ENCODE peak calls at places on chromosomes 1 and 21, in four cellular contexts. H is HCT116, Q is HepG2, S is K562. B is an unnamed sample.
A peak's percentile ranks its signal among the peaks of the same experiment; 100 is the strongest.

GRCh38 chr21:45376459-45377324 is 28.3 kb upstream of the COL18A1 start:
- DNase-seq in H (no peak), Q (no peak), S (no peak), B (no peak)

GRCh38 chr1:1430114-1430982 is 5.1 kb upstream of the VWA1 start:
- DNase-seq in H (no peak), Q (peak; percentile 53), S (no peak), B (no peak)

GRCh38 chr1:51998701-51999100 is 8.2 kb upstream of the RAB3B start:
- DNase-seq in H (no peak), Q (no peak), S (no peak), B (no peak)

GRCh38 chr1:204359131-204359473 is 627 bp downstream of the PLEKHA6 start:
- DNase-seq in H (no peak), Q (no peak), S (no peak), B (no peak)

GRCh38 chr21:42654179-42654912 is 925 bp downstream of the PDE9A start:
- DNase-seq in H (no peak), Q (peak; percentile 30), S (no peak), B (peak; percentile 62)

GRCh38 chr21:25313891-25314646 is 293.2 kb downstream of the MRPL39 start:
- DNase-seq in H (no peak), Q (no peak), S (no peak), B (no peak)

GRCh38 chr1:197268012-197268411 is at the start of gene CRB1:
- DNase-seq in H (no peak), Q (no peak), S (no peak), B (no peak)

GRCh38 chr21:31340499-31340898 is 3.6 kb downstream of the TIAM1 start:
- DNase-seq in H (no peak), Q (no peak), S (no peak), B (no peak)

GRCh38 chr1:223038288-223039006 is 104.6 kb downstream of the TLR5 start:
- DNase-seq in H (no peak), Q (no peak), S (no peak), B (no peak)

GRCh38 chr1:168135982-168136708 is 585 bp downstream of the GPR161 start:
- DNase-seq in H (no peak), Q (no peak), S (peak; percentile 39), B (peak; percentile 72)

GRCh38 chr1:168137515-168137821 is 738 bp upstream of the GPR161 start:
- DNase-seq in H (no peak), Q (no peak), S (no peak), B (no peak)

GRCh38 chr1:168134132-168135041 is 2.3 kb downstream of the GPR161 start:
- DNase-seq in H (no peak), Q (no peak), S (no peak), B (no peak)

GRCh38 chr1:168136709-168137514 is at the start of gene GPR161:
- DNase-seq in H (no peak), Q (no peak), S (peak; percentile 57), B (no peak)

GRCh38 chr1:168135116-168135981 is 1.4 kb downstream of the GPR161 start:
- DNase-seq in H (no peak), Q (no peak), S (peak; percentile 39), B (peak; percentile 57)
- TF ChIP-seq YY1 in H (no peak), Q (no peak), S (no peak), B (no peak)

GRCh38 chr1:24058671-24059455 is 53.1 kb downstream of the MYOM3 start:
- DNase-seq in H (no peak), Q (no peak), S (no peak), B (no peak)
- TF ChIP-seq FOSL1 in H (no peak), Q (no peak), S (no peak), B (no peak)

DNA sequence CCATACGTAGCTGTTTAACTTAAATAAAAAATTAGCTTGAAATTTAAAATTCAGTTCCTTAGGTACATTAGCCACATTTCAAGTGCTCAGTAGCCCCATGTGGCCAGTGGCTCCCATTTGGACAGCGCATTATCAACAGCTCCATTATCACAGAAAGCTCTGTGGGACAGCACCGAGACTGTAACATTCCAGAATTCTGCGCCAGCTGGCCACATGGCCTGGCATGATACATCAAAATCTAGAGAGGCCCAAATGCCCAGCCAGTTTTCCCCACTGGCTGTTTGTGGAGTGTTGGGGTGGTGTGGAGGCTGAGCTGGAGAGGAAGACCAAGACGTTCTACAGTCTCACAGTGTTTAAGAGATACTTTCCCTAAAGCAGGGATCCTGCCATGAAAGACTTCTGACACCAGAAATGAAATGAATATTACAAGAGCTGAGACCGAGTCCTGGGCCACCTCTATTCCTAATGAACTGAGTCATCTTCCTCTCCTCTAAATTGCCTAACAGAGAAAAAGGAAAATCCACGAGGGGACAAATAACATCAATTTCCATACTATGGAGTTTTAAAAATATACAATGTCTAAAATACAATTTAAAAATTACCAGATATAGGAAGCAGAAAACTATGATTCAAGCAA is 27.3 kb upstream of the ACTA1 start:
- DNase-seq in H (no peak), Q (no peak), S (no peak), B (no peak)
- TF ChIP-seq YY1 in H (no peak), Q (no peak), S (no peak), B (no peak)

DNA sequence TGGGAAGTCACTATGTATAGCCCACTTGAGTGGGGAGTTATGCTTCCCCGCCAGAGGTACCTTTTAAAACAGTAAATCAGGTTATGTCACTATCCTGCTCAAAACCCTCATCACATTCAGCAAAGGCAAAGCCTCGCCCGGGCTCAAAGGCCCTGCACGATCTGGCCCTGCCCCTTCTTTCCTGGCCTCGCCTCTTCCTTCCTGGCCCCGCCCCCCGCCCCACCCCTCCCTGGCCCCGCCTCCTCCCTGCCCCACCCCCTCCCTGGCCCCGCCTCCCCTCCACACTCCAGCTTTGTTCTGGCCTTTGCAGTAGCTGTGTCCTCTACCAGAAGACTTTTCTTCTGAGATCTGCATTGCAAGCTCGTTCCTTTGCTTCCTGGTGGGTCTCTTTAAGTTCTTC is 6.6 kb downstream of the LDLRAD2 start:
- DNase-seq in H (peak; percentile 12), Q (peak; percentile 48), S (peak; percentile 82), B (no peak)
- TF ChIP-seq FOSL1 in H (no peak), Q (no peak), S (no peak), B (no peak)

DNA sequence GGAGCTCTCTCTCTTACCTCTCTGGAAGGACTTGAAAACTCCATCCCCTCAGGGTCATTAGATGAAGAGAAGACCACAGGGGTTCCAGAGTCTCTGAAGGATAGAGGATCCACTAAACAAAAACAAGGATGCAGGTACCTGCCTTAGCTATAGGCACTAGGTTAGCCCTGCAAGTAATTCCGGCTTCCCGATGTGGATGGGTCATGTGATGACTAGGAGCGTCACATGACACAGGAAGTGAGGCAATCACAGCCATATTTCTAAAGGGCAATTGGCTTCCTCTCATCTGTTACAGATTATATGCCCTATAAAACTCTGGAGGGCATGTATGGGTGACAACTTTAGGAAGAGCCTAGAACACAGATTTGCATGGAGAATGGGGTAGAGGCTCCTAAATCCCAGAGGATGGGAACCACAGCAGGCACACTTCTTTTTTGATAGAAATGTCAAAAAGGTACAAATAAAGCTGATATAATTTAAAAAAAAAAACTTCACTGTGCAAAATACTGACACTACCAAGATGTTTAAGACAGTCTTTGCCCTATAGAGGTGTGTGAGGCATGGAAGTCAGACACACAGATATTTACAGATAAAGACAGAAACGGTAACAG is 14.1 kb downstream of the ENTREP3 start:
- DNase-seq in H (peak; percentile 67), Q (peak; percentile 80), S (peak; percentile 85), B (no peak)
- TF ChIP-seq YY1 in H (peak; percentile 99), Q (peak; percentile 94), S (peak; percentile 88), B (peak; percentile 99)

GRCh38 chr1:235070819-235071218 is 57.8 kb downstream of the TOMM20 start:
- DNase-seq in H (no peak), Q (no peak), S (no peak), B (no peak)

GRCh38 chr1:235068155-235069121 is 60.2 kb downstream of the TOMM20 start:
- DNase-seq in H (peak; percentile 49), Q (peak; percentile 86), S (peak; percentile 60), B (no peak)

GRCh38 chr1:235072096-235072495 is 56.5 kb downstream of the TOMM20 start:
- DNase-seq in H (no peak), Q (no peak), S (no peak), B (no peak)

GRCh38 chr1:235069171-235069570 is 59.5 kb downstream of the TOMM20 start:
- DNase-seq in H (no peak), Q (no peak), S (no peak), B (no peak)

GRCh38 chr1:235069577-235070563 is 58.8 kb downstream of the TOMM20 start:
- DNase-seq in H (no peak), Q (peak; percentile 90), S (no peak), B (no peak)
- TF ChIP-seq FOSL1 in H (no peak), Q (no peak), S (no peak), B (no peak)

DNA sequence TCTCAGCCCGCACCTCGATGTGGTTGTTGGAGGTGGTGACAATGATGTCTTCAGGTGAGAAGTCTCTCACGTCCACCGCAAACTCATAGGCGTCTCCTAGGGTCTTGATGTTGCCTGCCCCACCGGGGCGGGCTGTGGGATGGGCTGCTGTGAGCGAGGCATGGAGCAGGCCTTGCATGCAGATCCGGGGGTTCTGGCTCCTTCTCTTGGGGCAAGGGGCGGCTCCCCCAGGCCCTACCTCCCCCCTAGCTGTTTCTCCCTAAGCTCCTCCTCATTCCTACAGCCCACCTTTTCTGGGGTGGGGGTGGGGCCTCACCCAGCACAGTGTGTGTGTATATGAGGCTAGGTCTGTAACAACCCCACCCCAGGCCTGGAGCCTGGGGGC is 775 bp downstream of the HSPB7 start:
- DNase-seq in H (no peak), Q (no peak), S (no peak), B (no peak)
- TF ChIP-seq YY1 in H (no peak), Q (no peak), S (no peak), B (no peak)

GRCh38 chr1:183515002-183515689 is 42.8 kb downstream of the SMG7 start:
- DNase-seq in H (no peak), Q (no peak), S (no peak), B (no peak)

GRCh38 chr1:183516725-183517124 is 44.4 kb downstream of the SMG7 start:
- DNase-seq in H (no peak), Q (no peak), S (no peak), B (no peak)

GRCh38 chr1:183508694-183509093 is 36.4 kb downstream of the SMG7 start:
- DNase-seq in H (no peak), Q (no peak), S (no peak), B (no peak)

GRCh38 chr1:183514235-183514634 is 41.9 kb downstream of the SMG7 start:
- DNase-seq in H (no peak), Q (no peak), S (no peak), B (no peak)

GRCh38 chr1:183512450-183512849 is 40.2 kb downstream of the SMG7 start:
- DNase-seq in H (no peak), Q (no peak), S (no peak), B (no peak)
- TF ChIP-seq FOSL1 in H (no peak), Q (no peak), S (no peak), B (no peak)